ENCODE peak calls at places on chromosomes 16 and 17, in eight cellular contexts. I, X, B, V, J, Y, E and F are unnamed samples.
A peak's percentile ranks its signal among the peaks of the same experiment; 100 is the strongest.

GRCh38 chr17:80899402-80900268 is 92.0 kb upstream of the CHMP6 start:
- DNase-seq in X (peak; percentile 74), B (peak; percentile 60), I (no peak), J (peak; percentile 40), Y (peak; percentile 29), V (peak; percentile 22), E (peak; percentile 29), F (peak; percentile 51)

GRCh38 chr16:11016993-11017392 is 72.6 kb downstream of the CLEC16A start:
- DNase-seq in X (peak; percentile 25), Y (no peak), I (no peak), J (peak; percentile 32), V (peak; percentile 64), E (peak; percentile 74), B (peak; percentile 56), F (no peak)

GRCh38 chr17:32142857-32143524 is 689 bp downstream of the RHOT1 start:
- DNase-seq in J (peak; percentile 32), E (peak; percentile 49), B (peak; percentile 46), Y (no peak), X (peak; percentile 97), V (peak; percentile 67), I (no peak), F (peak; percentile 72)

GRCh38 chr16:77961811-77962210 is 60.5 kb upstream of the CLEC3A start:
- DNase-seq in J (no peak), I (no peak), B (no peak), Y (no peak), X (no peak), V (no peak), E (no peak), F (no peak)

GRCh38 chr17:7914771-7915610 is 1.1 kb downstream of the RNF227 start:
- DNase-seq in Y (no peak), E (no peak), X (no peak), I (no peak), B (no peak), V (peak; percentile 67), J (no peak), F (no peak)

GRCh38 chr17:74305865-74306654 is 20.0 kb upstream of the KIF19 start:
- DNase-seq in E (no peak), V (no peak), X (no peak), I (no peak), J (no peak), Y (no peak), B (peak; percentile 28), F (peak; percentile 34)

GRCh38 chr16:7405166-7405565 is 72.5 kb downstream of the RBFOX1 start:
- DNase-seq in V (no peak), B (peak; percentile 8), X (peak; percentile 15), I (no peak), E (peak; percentile 46), Y (no peak), J (no peak), F (no peak)

GRCh38 chr17:47621293-47622178 is 28.2 kb upstream of the KPNB1 start:
- DNase-seq in E (no peak), B (peak; percentile 88), J (peak; percentile 82), X (no peak), V (peak; percentile 80), I (no peak), Y (peak; percentile 41), F (peak; percentile 11)

GRCh38 chr16:64364894-64365293 is 757.0 kb downstream of the CDH11 start:
- DNase-seq in Y (no peak), X (no peak), I (no peak), B (no peak), V (no peak), E (no peak), J (no peak), F (no peak)

GRCh38 chr17:28576758-28577465 is at the start of gene ALDOC:
- DNase-seq in Y (peak; percentile 97), X (peak; percentile 100), B (peak; percentile 89), E (peak; percentile 86), J (peak; percentile 81), V (peak; percentile 89), I (peak; percentile 88), F (peak; percentile 97)

GRCh38 chr16:13148836-13149235 is 247.4 kb downstream of the SHISA9 start:
- DNase-seq in Y (no peak), I (no peak), J (no peak), X (no peak), V (no peak), E (no peak), B (peak; percentile 2), F (peak; percentile 2)

GRCh38 chr17:55420776-55421178 is 858 bp downstream of the MMD start:
- DNase-seq in E (no peak), B (no peak), Y (no peak), X (peak; percentile 51), I (no peak), V (no peak), J (no peak), F (peak; percentile 53)

DNA sequence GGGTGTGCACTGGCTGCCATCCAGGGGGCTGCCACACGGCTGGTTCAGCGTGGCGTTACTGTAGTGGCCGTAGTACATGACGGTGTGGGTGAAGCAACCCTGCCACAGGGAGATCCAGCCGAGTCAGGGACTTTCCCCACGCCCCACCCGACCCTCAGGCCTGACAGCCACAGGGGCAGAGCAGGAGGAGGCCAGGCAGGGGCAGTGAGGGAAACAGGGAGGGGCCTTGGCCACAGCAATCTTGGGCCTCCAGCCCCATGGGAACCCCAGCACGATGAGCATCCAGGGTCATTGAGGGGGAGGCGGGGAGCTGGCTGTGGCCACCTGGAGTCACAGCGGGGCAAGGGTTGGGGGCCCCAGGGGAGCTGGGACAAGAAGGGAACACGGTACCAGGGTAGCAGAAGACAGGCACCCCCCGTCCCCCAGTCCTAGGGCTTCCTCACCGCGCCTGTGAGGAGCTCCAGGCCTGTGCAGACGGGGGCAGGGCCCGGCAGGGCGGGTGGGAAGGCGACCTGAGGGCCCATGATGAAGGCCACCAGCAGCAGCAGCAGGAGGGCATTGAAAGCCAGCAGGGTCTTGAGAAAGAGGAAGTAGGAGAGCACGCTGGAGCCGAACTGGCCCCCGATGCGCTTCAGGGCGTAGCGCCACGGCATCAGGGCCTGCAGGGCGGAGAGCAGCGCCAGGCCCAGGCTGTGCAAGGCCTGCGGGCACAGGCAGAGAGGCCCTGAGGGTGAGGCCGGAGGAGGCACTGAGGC is 4.3 kb downstream of the TMC6 start:
- DNase-seq in V (no peak), I (no peak), E (no peak), X (no peak), B (no peak), J (no peak), Y (no peak), F (peak; percentile 97)
- TF ChIP-seq MAX in V (no peak), I (no peak), E (no peak), X (no peak), B (no peak), J (no peak), Y (no peak), F (peak; percentile 79)

GRCh38 chr16:53147500-53148065 is 92.8 kb downstream of the CHD9 start:
- DNase-seq in X (no peak), B (no peak), V (peak; percentile 59), E (no peak), J (no peak), I (no peak), Y (no peak), F (no peak)

GRCh38 chr16:53152321-53152720 is 97.5 kb downstream of the CHD9 start:
- DNase-seq in B (no peak), I (no peak), X (no peak), Y (no peak), J (no peak), V (no peak), E (no peak), F (no peak)

GRCh38 chr16:53154513-53154912 is 99.7 kb downstream of the CHD9 start:
- DNase-seq in V (no peak), Y (no peak), B (no peak), I (no peak), X (no peak), J (no peak), E (no peak), F (no peak)

GRCh38 chr16:53153130-53153529 is 98.3 kb downstream of the CHD9 start:
- DNase-seq in I (no peak), X (no peak), J (no peak), B (no peak), E (no peak), V (no peak), Y (no peak), F (no peak)

GRCh38 chr16:53150769-53151168 is 96.0 kb downstream of the CHD9 start:
- DNase-seq in E (no peak), I (no peak), X (no peak), V (no peak), B (no peak), J (no peak), Y (no peak), F (no peak)
- H3K4me3 ChIP-seq in E (no peak overlapping the region), I (no peak overlapping the region), X (no peak overlapping the region), V (no peak overlapping the region), B (no peak overlapping the region), J (no peak overlapping the region), Y (no peak overlapping the region), F (no peak overlapping the region)

GRCh38 chr16:646679-647172 is 2.4 kb upstream of the WDR90 start:
- DNase-seq in I (no peak), J (no peak), X (no peak), B (no peak), V (no peak), E (no peak), Y (no peak), F (no peak)

GRCh38 chr16:649646-650045 is 481 bp downstream of the WDR90 start:
- DNase-seq in I (no peak), E (no peak), J (no peak), Y (no peak), B (no peak), V (no peak), X (no peak), F (peak; percentile 36)

GRCh38 chr16:647173-647902 is 1.8 kb upstream of the WDR90 start:
- DNase-seq in Y (no peak), E (no peak), B (no peak), I (no peak), J (no peak), V (no peak), X (no peak), F (no peak)

GRCh38 chr16:648071-648785 is 937 bp upstream of the WDR90 start:
- DNase-seq in E (peak; percentile 57), Y (no peak), V (no peak), X (no peak), I (no peak), J (no peak), B (peak; percentile 54), F (peak; percentile 34)

DNA sequence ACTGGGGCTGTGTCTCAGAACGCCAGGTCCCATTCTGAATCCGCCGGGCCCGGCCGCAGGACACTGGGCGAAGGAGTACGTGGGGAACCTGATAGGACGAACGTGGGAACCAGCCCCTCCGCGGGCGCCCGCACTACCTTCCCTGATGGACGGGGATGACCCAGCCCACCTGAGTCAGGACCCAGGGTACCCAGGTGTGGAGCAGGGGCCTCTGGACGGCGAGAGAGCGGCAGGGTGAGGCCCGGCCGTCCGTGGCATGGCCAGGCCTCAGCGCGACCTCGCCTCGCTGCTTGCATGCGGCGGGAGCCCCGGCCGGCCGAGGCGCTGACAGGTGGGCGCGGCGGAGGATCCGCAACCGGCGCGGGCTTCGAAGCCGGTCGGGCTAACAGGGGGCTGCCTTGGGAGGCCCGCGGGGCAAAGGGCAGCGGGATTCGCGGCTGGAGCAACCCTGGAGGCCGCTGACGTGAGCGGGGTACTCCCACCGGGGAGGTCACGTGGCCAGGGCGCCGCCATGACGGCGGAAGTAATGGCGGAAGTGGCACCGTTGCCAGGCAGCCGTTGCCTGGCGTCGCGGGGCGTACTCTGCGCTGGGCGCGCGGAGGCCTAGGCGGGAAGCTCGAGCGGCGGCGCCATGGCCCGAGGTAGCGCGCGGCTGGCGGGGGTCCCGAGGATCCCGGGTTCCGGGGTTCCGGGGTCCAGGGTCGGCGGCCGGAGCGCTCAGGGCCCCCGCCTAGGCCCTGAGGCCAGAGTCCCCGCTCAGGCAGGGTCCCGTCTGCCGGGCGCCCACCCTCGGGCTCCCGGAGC is at the start of gene WDR90:
- DNase-seq in E (peak; percentile 91), V (peak; percentile 89), B (peak; percentile 94), J (peak; percentile 59), Y (no peak), I (peak; percentile 61), X (no peak), F (peak; percentile 90)
- TF ChIP-seq POLR2A in E (peak; percentile 74), V (peak; percentile 61), B (peak; percentile 57), J (peak; percentile 44), Y (no peak), I (peak; percentile 84), X (no peak), F (peak; percentile 39)

GRCh38 chr17:75785016-75785769 is 587 bp downstream of the UNK start:
- DNase-seq in X (peak; percentile 97), I (peak; percentile 67), J (peak; percentile 76), B (no peak), E (peak; percentile 87), V (no peak), Y (no peak), F (peak; percentile 95)
- TF ChIP-seq MAX in X (peak; percentile 91), I (peak; percentile 9), J (no peak), B (peak; percentile 95), E (peak; percentile 78), V (peak; percentile 36), Y (peak; percentile 92), F (peak; percentile 64)